ENCODE peak calls at places on chromosomes 13 and 19, in ten cellular contexts. R is DMS79 treated with DMSO at 0.1 percent for 48 hours; P is aorta; Y is astrocyte of the hippocampus; O is upper lobe of right lung; K is foreskin fibroblast; L is stimulated activated CD4-positive, alpha-beta T cell treated with anti-CD3 and anti-CD28 coated beads, Interleukin-1b, Interleukin-23, amount 100 ng/mL, for 24 hours; N is HTR-8/SVneo; B is progenitor cell of endocrine pancreas; X is activated gamma-delta T cell treated with Interleukin-2 at 50 U/mL for 16 hours. J is an unnamed sample.

GRCh38 chr13:30832845-30833332 is 73.2 kb upstream of the MEDAG start:
- DNase-seq in P (peak), N (peak), R (peak), O (peak), L (peak), Y (peak), X (peak), B (peak), K (no peak), J (peak)

GRCh38 chr19:40907968-40908735 is 26.1 kb upstream of the CYP2A7 start:
- DNase-seq in R (no peak), X (peak), K (no peak), N (no peak), Y (no peak), L (peak), B (no peak), O (peak), P (peak), J (no peak)

GRCh38 chr13:111393221-111393790 is 72.9 kb downstream of the TEX29 start:
- DNase-seq in Y (no peak), R (no peak), K (no peak), P (no peak), O (no peak), X (no peak), L (no peak), N (no peak), B (no peak), J (no peak)

GRCh38 chr13:113291997-113292862 is 4.8 kb upstream of the LAMP1 start:
- DNase-seq in K (peak), L (no peak), O (peak), P (peak), B (no peak), Y (peak), N (no peak), R (peak), X (no peak), J (no peak)

GRCh38 chr13:66673401-66673800 is 556.7 kb downstream of the PCDH9 start:
- DNase-seq in O (no peak), K (peak), X (no peak), B (no peak), L (no peak), R (no peak), N (no peak), Y (peak), P (no peak), J (no peak)

GRCh38 chr13:79522583-79522982 is 41.6 kb downstream of the NDFIP2 start:
- DNase-seq in Y (peak), N (no peak), K (no peak), L (no peak), O (no peak), B (no peak), P (no peak), X (no peak), R (no peak), J (no peak)

GRCh38 chr13:33927315-33927714 is 109.4 kb downstream of the RFC3 start:
- DNase-seq in P (no peak), X (no peak), O (no peak), N (no peak), R (no peak), B (no peak), Y (peak), K (peak), L (no peak), J (peak)

GRCh38 chr19:42178791-42179500 is 38.5 kb downstream of the DEDD2 start:
- DNase-seq in L (no peak), Y (no peak), P (no peak), K (no peak), B (no peak), X (no peak), O (no peak), N (no peak), R (no peak), J (no peak)

GRCh38 chr13:76336889-76337844 is 549.0 kb downstream of the KCTD12 start:
- DNase-seq in R (no peak), K (no peak), N (no peak), L (no peak), X (no peak), P (no peak), B (no peak), O (no peak), Y (no peak), J (no peak)

GRCh38 chr19:1755467-1756155 is 2.3 kb downstream of the ONECUT3 start:
- DNase-seq in X (no peak), R (no peak), P (no peak), Y (no peak), B (peak), K (no peak), L (no peak), O (no peak), N (no peak), J (no peak)

GRCh38 chr19:58409010-58409790 is 751 bp downstream of the ZNF584 start:
- DNase-seq in Y (peak), R (peak), L (no peak), P (peak), X (no peak), O (peak), N (no peak), B (no peak), K (peak), J (peak)

GRCh38 chr13:45224181-45224580 is 23.3 kb upstream of the KCTD4 start:
- DNase-seq in B (no peak), O (no peak), R (no peak), K (peak), X (no peak), Y (no peak), L (no peak), N (no peak), P (no peak), J (no peak)

GRCh38 chr19:7729831-7730285 is 2.1 kb downstream of the CLEC4G start:
- DNase-seq in X (no peak), R (peak), N (no peak), P (no peak), O (no peak), Y (no peak), L (no peak), B (no peak), K (no peak), J (no peak)

GRCh38 chr13:55577847-55578210 is 1562.9 kb upstream of the PRR20A start:
- DNase-seq in K (no peak), R (no peak), L (no peak), P (no peak), O (no peak), N (no peak), B (no peak), Y (no peak), X (no peak), J (no peak)

GRCh38 chr13:113962386-113962785 is 11.5 kb downstream of the C13orf46 start:
- DNase-seq in B (no peak), P (peak), O (peak), N (no peak), L (no peak), K (no peak), Y (no peak), X (no peak), R (no peak), J (no peak)

GRCh38 chr13:23707674-23708073 is 137.5 kb downstream of the TNFRSF19 start:
- DNase-seq in R (no peak), O (no peak), N (no peak), P (no peak), L (no peak), X (no peak), Y (no peak), B (no peak), K (peak), J (no peak)

GRCh38 chr13:43784491-43784890 is 2.3 kb downstream of the ENOX1 start:
- DNase-seq in X (no peak), N (no peak), R (peak), L (no peak), P (no peak), O (no peak), Y (no peak), K (peak), B (no peak), J (no peak)

GRCh38 chr19:10036601-10037071 is 23.4 kb downstream of the RDH8 start:
- DNase-seq in P (no peak), R (no peak), B (no peak), L (no peak), Y (no peak), O (no peak), K (peak), X (no peak), N (no peak), J (no peak)

GRCh38 chr13:52159159-52159982 is at the start of gene NEK3:
- DNase-seq in Y (peak), R (peak), L (peak), N (peak), P (peak), O (peak), X (peak), B (peak), K (peak), J (peak)

GRCh38 chr13:27792393-27793218 is at the start of gene GSX1:
- DNase-seq in O (peak), B (peak), N (peak), Y (peak), X (peak), K (peak), L (peak), R (no peak), P (peak), J (peak)

GRCh38 chr19:50565984-50566903 is 2.0 kb downstream of the LRRC4B start:
- DNase-seq in R (no peak), N (no peak), Y (peak), X (no peak), L (peak), O (no peak), P (no peak), K (no peak), B (no peak), J (no peak)

GRCh38 chr19:1265611-1266115 is 3.5 kb upstream of the CIRBP start:
- DNase-seq in N (no peak), K (peak), L (peak), R (no peak), O (peak), Y (peak), X (peak), P (peak), B (no peak), J (peak)

GRCh38 chr19:43311706-43312105 is 41.8 kb upstream of the CD177 start:
- DNase-seq in R (no peak), N (no peak), B (no peak), P (no peak), Y (no peak), K (no peak), L (no peak), O (no peak), X (no peak), J (no peak)

J was measured in Caki2.